ENCODE peak calls at places on chromosomes 1 and 21, in five cellular contexts. L is NCI-H1694, K is GM12892, T is H1, P is NCI-H510A. N is an unnamed sample.

GRCh38 chr1:11499825-11500331 is 20.9 kb downstream of the DISP3 start:
- DNase-seq in L (peak), K (no peak), T (peak), P (peak), N (no peak)

GRCh38 chr1:178727014-178727895 is 2.2 kb downstream of the RALGPS2 start:
- DNase-seq in L (no peak), K (no peak), T (no peak), P (no peak), N (no peak)

GRCh38 chr1:8670371-8670818 is 147.0 kb downstream of the RERE start:
- DNase-seq in L (no peak), K (no peak), T (no peak), P (no peak), N (no peak)

GRCh38 chr1:85102479-85102878 is 54.2 kb upstream of the MCOLN3 start:
- DNase-seq in L (no peak), K (no peak), T (no peak), P (no peak), N (no peak)

GRCh38 chr1:152741656-152742055 is 16.2 kb upstream of the KPRP start:
- DNase-seq in L (no peak), K (no peak), T (no peak), P (no peak), N (no peak)

GRCh38 chr21:17610862-17611261 is 1.8 kb downstream of the BTG3 start:
- DNase-seq in L (no peak), K (no peak), T (no peak), P (no peak), N (no peak)

GRCh38 chr21:26070822-26071425 is 99.6 kb downstream of the APP start:
- DNase-seq in L (peak), K (no peak), T (no peak), P (no peak), N (peak)

GRCh38 chr1:172201572-172201971 is 218.9 kb upstream of the C1orf105 start:
- DNase-seq in L (no peak), K (no peak), T (no peak), P (no peak), N (no peak)

GRCh38 chr1:63621075-63621474 is 27.9 kb downstream of the PGM1 start:
- DNase-seq in L (no peak), K (no peak), T (no peak), P (no peak), N (no peak)

GRCh38 chr1:32754282-32755097 is 51.9 kb upstream of the SYNC start:
- DNase-seq in L (no peak), K (no peak), T (no peak), P (no peak), N (no peak)

GRCh38 chr1:147591246-147591891 is 50.1 kb downstream of the BCL9 start:
- DNase-seq in L (no peak), K (no peak), T (no peak), P (no peak), N (no peak)

GRCh38 chr1:205358579-205358978 is 1.9 kb upstream of the KLHDC8A start:
- DNase-seq in L (no peak), K (no peak), T (no peak), P (no peak), N (no peak)

GRCh38 chr1:110088739-110089316 is 18.4 kb upstream of the ALX3 start:
- DNase-seq in L (no peak), K (no peak), T (no peak), P (no peak), N (no peak)

GRCh38 chr1:18072066-18072465 is 35.5 kb upstream of the IGSF21 start:
- DNase-seq in L (no peak), K (no peak), T (no peak), P (no peak), N (peak)

GRCh38 chr1:15076807-15077206 is 76.7 kb upstream of the TMEM51 start:
- DNase-seq in L (no peak), K (no peak), T (no peak), P (no peak), N (no peak)

GRCh38 chr1:232891656-232892317 is 58.6 kb upstream of the NTPCR start:
- DNase-seq in L (no peak), K (no peak), T (no peak), P (no peak), N (no peak)

GRCh38 chr1:240194120-240194519 is 102.4 kb downstream of the FMN2 start:
- DNase-seq in L (no peak), K (no peak), T (no peak), P (no peak), N (no peak)

GRCh38 chr1:78009836-78010235 is 5.1 kb downstream of the DNAJB4 start:
- DNase-seq in L (no peak), K (no peak), T (no peak), P (no peak), N (no peak)

GRCh38 chr1:92323473-92324453 is 24.9 kb downstream of the RPAP2 start:
- DNase-seq in L (no peak), K (no peak), T (no peak), P (no peak), N (no peak)

GRCh38 chr1:212760126-212760823 is 31.3 kb downstream of the NSL1 start:
- DNase-seq in L (no peak), K (peak), T (peak), P (no peak), N (no peak)

GRCh38 chr1:108811611-108812010 is 45.3 kb downstream of the AKNAD1 start:
- DNase-seq in L (no peak), K (no peak), T (no peak), P (no peak), N (no peak)

GRCh38 chr1:220511785-220512184 is 16.2 kb upstream of the MARK1 start:
- DNase-seq in L (no peak), K (no peak), T (no peak), P (no peak), N (no peak)

GRCh38 chr1:151593651-151594625 is 17.9 kb upstream of the SNX27 start:
- DNase-seq in L (peak), K (peak), T (peak), P (peak), N (peak)

GRCh38 chr1:119779869-119780356 is 11.2 kb upstream of the HMGCS2 start:
- DNase-seq in L (no peak), K (no peak), T (no peak), P (peak), N (peak)

GRCh38 chr1:116152577-116152943 is 41.4 kb downstream of the MAB21L3 start:
- DNase-seq in L (no peak), K (no peak), T (no peak), P (no peak), N (no peak)

GRCh38 chr1:234584926-234585325 is 25.1 kb downstream of the IRF2BP2 start:
- DNase-seq in L (no peak), K (no peak), T (no peak), P (peak), N (peak)

GRCh38 chr1:53249706-53250105 is 11.4 kb upstream of the MAGOH start:
- DNase-seq in L (peak), K (no peak), T (no peak), P (no peak), N (no peak)

GRCh38 chr1:164703415-164703814 is 144.4 kb downstream of the PBX1 start:
- DNase-seq in L (no peak), K (no peak), T (no peak), P (no peak), N (no peak)

GRCh38 chr1:52119722-52120121 is 22.2 kb upstream of the ZFYVE9 start:
- DNase-seq in L (no peak), K (no peak), T (no peak), P (no peak), N (no peak)

GRCh38 chr1:198205021-198205684 is 48.4 kb downstream of the NEK7 start:
- DNase-seq in L (peak), K (no peak), T (no peak), P (no peak), N (no peak)

GRCh38 chr1:16289959-16290358 is 53.0 kb upstream of the CPLANE2 start:
- DNase-seq in L (no peak), K (no peak), T (no peak), P (no peak), N (no peak)

GRCh38 chr21:45330075-45330781 is 42.5 kb upstream of the POFUT2 start:
- DNase-seq in L (no peak), K (no peak), T (no peak), P (no peak), N (peak)

GRCh38 chr1:51313268-51313852 is 17.0 kb downstream of the TTC39A start:
- DNase-seq in L (no peak), K (no peak), T (no peak), P (no peak), N (no peak)

GRCh38 chr1:37267111-37267835 is 207.1 kb upstream of the ZC3H12A start:
- DNase-seq in L (no peak), K (no peak), T (no peak), P (peak), N (no peak)

GRCh38 chr1:163928080-163928479 is 606.3 kb downstream of the NUF2 start:
- DNase-seq in L (no peak), K (no peak), T (no peak), P (no peak), N (peak)

GRCh38 chr1:8015809-8016165 is 10.3 kb downstream of the ERRFI1 start:
- DNase-seq in L (no peak), K (no peak), T (no peak), P (no peak), N (no peak)

GRCh38 chr1:14944471-14944981 is 209.0 kb upstream of the TMEM51 start:
- DNase-seq in L (no peak), K (no peak), T (no peak), P (no peak), N (no peak)

GRCh38 chr1:220877348-220878095 is 1.7 kb upstream of the HLX start:
- DNase-seq in L (no peak), K (no peak), T (peak), P (no peak), N (no peak)

GRCh38 chr1:109282497-109282951 is 421 bp downstream of the PSRC1 start:
- DNase-seq in L (no peak), K (no peak), T (no peak), P (no peak), N (no peak)